ENCODE peak calls at places on chromosomes 12 and 14, in five cellular contexts. One of them, this sample, is unnamed.
A peak's percentile ranks its signal among the peaks of the same experiment; 100 is the strongest.

GRCh38 chr12:52581481-52581880 is 7.8 kb upstream of the KRT74 start:
- DNase-seq in nephron progenitor cell: no peak
- DNase-seq in WERI-Rb-1: no peak
- DNase-seq in hippocampal formation: no peak
- DNase-seq in putamen: no peak
- DNase-seq in this sample: no peak

GRCh38 chr12:4037747-4038312 is 164.6 kb upstream of the PARP11 start:
- DNase-seq in nephron progenitor cell: no peak
- DNase-seq in WERI-Rb-1: peak; percentile 49
- DNase-seq in hippocampal formation: no peak
- DNase-seq in putamen: peak; percentile 25
- DNase-seq in this sample: peak; percentile 46

GRCh38 chr12:65853489-65854157 is 29.3 kb downstream of the HMGA2 start:
- DNase-seq in nephron progenitor cell: no peak
- DNase-seq in WERI-Rb-1: no peak
- DNase-seq in hippocampal formation: no peak
- DNase-seq in putamen: no peak
- DNase-seq in this sample: no peak

GRCh38 chr14:21070610-21071224 is 613 bp downstream of the ARHGEF40 start:
- DNase-seq in nephron progenitor cell: peak; percentile 82
- DNase-seq in WERI-Rb-1: peak; percentile 75
- DNase-seq in hippocampal formation: peak; percentile 68
- DNase-seq in putamen: peak; percentile 39
- DNase-seq in this sample: peak; percentile 36

GRCh38 chr14:53723221-53723620 is 233.4 kb downstream of the BMP4 start:
- DNase-seq in nephron progenitor cell: no peak
- DNase-seq in WERI-Rb-1: no peak
- DNase-seq in hippocampal formation: no peak
- DNase-seq in putamen: no peak
- DNase-seq in this sample: no peak

GRCh38 chr12:110426300-110426910 is 22.9 kb upstream of the ANAPC7 start:
- DNase-seq in nephron progenitor cell: no peak
- DNase-seq in WERI-Rb-1: no peak
- DNase-seq in hippocampal formation: no peak
- DNase-seq in putamen: no peak
- DNase-seq in this sample: no peak

GRCh38 chr14:76924363-76925151 is 98.3 kb downstream of the LRRC74A start:
- DNase-seq in nephron progenitor cell: peak; percentile 66
- DNase-seq in WERI-Rb-1: no peak
- DNase-seq in hippocampal formation: peak; percentile 13
- DNase-seq in putamen: peak; percentile 73
- DNase-seq in this sample: peak; percentile 54

GRCh38 chr12:13539051-13539450 is 342.5 kb downstream of the EMP1 start:
- DNase-seq in nephron progenitor cell: no peak
- DNase-seq in WERI-Rb-1: peak; percentile 59
- DNase-seq in hippocampal formation: no peak
- DNase-seq in putamen: no peak
- DNase-seq in this sample: no peak

GRCh38 chr12:23548742-23549141 is 400.7 kb downstream of the SOX5 start:
- DNase-seq in nephron progenitor cell: no peak
- DNase-seq in WERI-Rb-1: no peak
- DNase-seq in hippocampal formation: no peak
- DNase-seq in putamen: no peak
- DNase-seq in this sample: no peak

GRCh38 chr14:100988411-100988900 is 84.9 kb upstream of the RTL1 start:
- DNase-seq in nephron progenitor cell: no peak
- DNase-seq in WERI-Rb-1: no peak
- DNase-seq in hippocampal formation: no peak
- DNase-seq in putamen: no peak
- DNase-seq in this sample: no peak

GRCh38 chr12:114320910-114321309 is 85.0 kb downstream of the TBX5 start:
- DNase-seq in nephron progenitor cell: no peak
- DNase-seq in WERI-Rb-1: no peak
- DNase-seq in hippocampal formation: no peak
- DNase-seq in putamen: no peak
- DNase-seq in this sample: no peak

GRCh38 chr12:27951898-27952297 is 20.6 kb downstream of the PTHLH start:
- DNase-seq in nephron progenitor cell: no peak
- DNase-seq in WERI-Rb-1: no peak
- DNase-seq in hippocampal formation: no peak
- DNase-seq in putamen: no peak
- DNase-seq in this sample: no peak

GRCh38 chr14:60250318-60251035 is 1.5 kb downstream of the PPM1A start:
- DNase-seq in nephron progenitor cell: peak; percentile 31
- DNase-seq in WERI-Rb-1: peak; percentile 39
- DNase-seq in hippocampal formation: no peak
- DNase-seq in putamen: no peak
- DNase-seq in this sample: peak; percentile 41

GRCh38 chr14:31968107-31968810 is 108.8 kb upstream of the ARHGAP5 start:
- DNase-seq in nephron progenitor cell: no peak
- DNase-seq in WERI-Rb-1: no peak
- DNase-seq in hippocampal formation: no peak
- DNase-seq in putamen: no peak
- DNase-seq in this sample: no peak

GRCh38 chr12:131789638-131790037 is 38.6 kb upstream of the MMP17 start:
- DNase-seq in nephron progenitor cell: no peak
- DNase-seq in WERI-Rb-1: no peak
- DNase-seq in hippocampal formation: no peak
- DNase-seq in putamen: no peak
- DNase-seq in this sample: no peak

GRCh38 chr14:101230161-101230850 is 326.8 kb upstream of the RTL1 start:
- DNase-seq in nephron progenitor cell: no peak
- DNase-seq in WERI-Rb-1: no peak
- DNase-seq in hippocampal formation: no peak
- DNase-seq in putamen: no peak
- DNase-seq in this sample: no peak

GRCh38 chr14:93090826-93091583 is 24.7 kb downstream of the ITPK1 start:
- DNase-seq in nephron progenitor cell: no peak
- DNase-seq in WERI-Rb-1: no peak
- DNase-seq in hippocampal formation: peak; percentile 36
- DNase-seq in putamen: peak; percentile 47
- DNase-seq in this sample: peak; percentile 35

GRCh38 chr14:89489796-89490506 is 72.9 kb upstream of the FOXN3 start:
- DNase-seq in nephron progenitor cell: peak; percentile 6
- DNase-seq in WERI-Rb-1: no peak
- DNase-seq in hippocampal formation: no peak
- DNase-seq in putamen: no peak
- DNase-seq in this sample: peak; percentile 52

GRCh38 chr12:10749700-10750384 is 26.7 kb upstream of the YBX3 start:
- DNase-seq in nephron progenitor cell: peak; percentile 72
- DNase-seq in WERI-Rb-1: peak; percentile 74
- DNase-seq in hippocampal formation: peak; percentile 58
- DNase-seq in putamen: peak; percentile 90
- DNase-seq in this sample: peak; percentile 96

GRCh38 chr14:36658091-36659009 is 3.3 kb upstream of the PAX9 start:
- DNase-seq in nephron progenitor cell: peak; percentile 65
- DNase-seq in WERI-Rb-1: no peak
- DNase-seq in hippocampal formation: no peak
- DNase-seq in putamen: no peak
- DNase-seq in this sample: no peak

GRCh38 chr14:85402546-85403162 is 127.3 kb upstream of the FLRT2 start:
- DNase-seq in nephron progenitor cell: no peak
- DNase-seq in WERI-Rb-1: no peak
- DNase-seq in hippocampal formation: no peak
- DNase-seq in putamen: no peak
- DNase-seq in this sample: peak; percentile 8

GRCh38 chr12:57464569-57464968 is 5.0 kb downstream of the GLI1 start:
- DNase-seq in nephron progenitor cell: no peak
- DNase-seq in WERI-Rb-1: no peak
- DNase-seq in hippocampal formation: no peak
- DNase-seq in putamen: no peak
- DNase-seq in this sample: no peak

This sample was measured in pons.